ENCODE peak calls at places on chromosomes 3 and 15, in ten cellular contexts. One of them, this sample, is unnamed.

GRCh38 chr3:74332165-74332564 is 282.3 kb downstream of the CNTN3 start:
- DNase-seq in GM13977: no peak
- DNase-seq in breast epithelium: no peak
- DNase-seq in neural crest cell: no peak
- DNase-seq in upper lobe of right lung: no peak
- DNase-seq in WERI-Rb-1: no peak
- DNase-seq in Panc1: no peak
- DNase-seq in A673: no peak
- DNase-seq in activated CD8-positive, alpha-beta T cell treated with anti-CD3 and anti-CD28 coated beads for 36 hours: no peak
- DNase-seq in coronary artery: no peak
- DNase-seq in this sample: no peak

GRCh38 chr3:133292251-133292650 is 107.6 kb upstream of the BFSP2 start:
- DNase-seq in activated CD8-positive, alpha-beta T cell treated with anti-CD3 and anti-CD28 coated beads for 36 hours: no peak
- DNase-seq in breast epithelium: no peak
- DNase-seq in A673: no peak
- DNase-seq in GM13977: no peak
- DNase-seq in upper lobe of right lung: no peak
- DNase-seq in WERI-Rb-1: no peak
- DNase-seq in coronary artery: no peak
- DNase-seq in neural crest cell: no peak
- DNase-seq in Panc1: no peak
- DNase-seq in this sample: no peak

GRCh38 chr3:49173116-49173791 is 1.9 kb downstream of the KLHDC8B start:
- DNase-seq in neural crest cell: peak
- DNase-seq in GM13977: no peak
- DNase-seq in A673: peak
- DNase-seq in WERI-Rb-1: peak
- DNase-seq in upper lobe of right lung: no peak
- DNase-seq in breast epithelium: no peak
- DNase-seq in activated CD8-positive, alpha-beta T cell treated with anti-CD3 and anti-CD28 coated beads for 36 hours: no peak
- DNase-seq in coronary artery: no peak
- DNase-seq in Panc1: no peak
- DNase-seq in this sample: no peak

GRCh38 chr3:111666041-111666735 is 71.0 kb upstream of the ZBED2 start:
- DNase-seq in breast epithelium: no peak
- DNase-seq in WERI-Rb-1: no peak
- DNase-seq in A673: no peak
- DNase-seq in Panc1: no peak
- DNase-seq in activated CD8-positive, alpha-beta T cell treated with anti-CD3 and anti-CD28 coated beads for 36 hours: no peak
- DNase-seq in coronary artery: no peak
- DNase-seq in neural crest cell: no peak
- DNase-seq in upper lobe of right lung: no peak
- DNase-seq in GM13977: no peak
- DNase-seq in this sample: no peak

GRCh38 chr3:127034195-127034989 is 51.5 kb downstream of the PLXNA1 start:
- DNase-seq in Panc1: no peak
- DNase-seq in coronary artery: no peak
- DNase-seq in activated CD8-positive, alpha-beta T cell treated with anti-CD3 and anti-CD28 coated beads for 36 hours: no peak
- DNase-seq in WERI-Rb-1: no peak
- DNase-seq in neural crest cell: no peak
- DNase-seq in A673: no peak
- DNase-seq in GM13977: no peak
- DNase-seq in breast epithelium: no peak
- DNase-seq in upper lobe of right lung: no peak
- DNase-seq in this sample: no peak

GRCh38 chr3:123319760-123320159 is 118.0 kb downstream of the SEC22A start:
- DNase-seq in GM13977: no peak
- DNase-seq in neural crest cell: peak
- DNase-seq in upper lobe of right lung: no peak
- DNase-seq in Panc1: no peak
- DNase-seq in A673: no peak
- DNase-seq in coronary artery: no peak
- DNase-seq in WERI-Rb-1: peak
- DNase-seq in breast epithelium: no peak
- DNase-seq in activated CD8-positive, alpha-beta T cell treated with anti-CD3 and anti-CD28 coated beads for 36 hours: no peak
- DNase-seq in this sample: no peak

GRCh38 chr3:47716656-47717055 is 65.0 kb downstream of the SMARCC1 start:
- DNase-seq in neural crest cell: no peak
- DNase-seq in coronary artery: no peak
- DNase-seq in activated CD8-positive, alpha-beta T cell treated with anti-CD3 and anti-CD28 coated beads for 36 hours: no peak
- DNase-seq in WERI-Rb-1: no peak
- DNase-seq in GM13977: no peak
- DNase-seq in breast epithelium: no peak
- DNase-seq in A673: no peak
- DNase-seq in upper lobe of right lung: no peak
- DNase-seq in Panc1: no peak
- DNase-seq in this sample: no peak

GRCh38 chr15:89749526-89749925 is 1.5 kb downstream of the MESP1 start:
- DNase-seq in Panc1: no peak
- DNase-seq in A673: no peak
- DNase-seq in activated CD8-positive, alpha-beta T cell treated with anti-CD3 and anti-CD28 coated beads for 36 hours: no peak
- DNase-seq in coronary artery: no peak
- DNase-seq in breast epithelium: no peak
- DNase-seq in neural crest cell: no peak
- DNase-seq in GM13977: no peak
- DNase-seq in upper lobe of right lung: no peak
- DNase-seq in WERI-Rb-1: no peak
- DNase-seq in this sample: no peak

GRCh38 chr15:67834593-67835348 is 5.1 kb downstream of the RNU6-1 start:
- DNase-seq in breast epithelium: no peak
- DNase-seq in WERI-Rb-1: no peak
- DNase-seq in A673: no peak
- DNase-seq in Panc1: no peak
- DNase-seq in upper lobe of right lung: no peak
- DNase-seq in coronary artery: no peak
- DNase-seq in GM13977: peak
- DNase-seq in activated CD8-positive, alpha-beta T cell treated with anti-CD3 and anti-CD28 coated beads for 36 hours: no peak
- DNase-seq in neural crest cell: no peak
- DNase-seq in this sample: no peak

GRCh38 chr3:114669614-114670013 is 375.8 kb downstream of the TIGIT start:
- DNase-seq in upper lobe of right lung: no peak
- DNase-seq in WERI-Rb-1: no peak
- DNase-seq in Panc1: no peak
- DNase-seq in breast epithelium: no peak
- DNase-seq in activated CD8-positive, alpha-beta T cell treated with anti-CD3 and anti-CD28 coated beads for 36 hours: no peak
- DNase-seq in GM13977: no peak
- DNase-seq in A673: no peak
- DNase-seq in neural crest cell: no peak
- DNase-seq in coronary artery: no peak
- DNase-seq in this sample: no peak

GRCh38 chr3:117409701-117410459 is 700.3 kb downstream of the TUSC7 start:
- DNase-seq in WERI-Rb-1: no peak
- DNase-seq in A673: no peak
- DNase-seq in breast epithelium: no peak
- DNase-seq in activated CD8-positive, alpha-beta T cell treated with anti-CD3 and anti-CD28 coated beads for 36 hours: no peak
- DNase-seq in Panc1: no peak
- DNase-seq in GM13977: no peak
- DNase-seq in upper lobe of right lung: no peak
- DNase-seq in neural crest cell: no peak
- DNase-seq in coronary artery: no peak
- DNase-seq in this sample: no peak

GRCh38 chr3:184993394-184993793 is 159.5 kb downstream of the C3orf70 start:
- DNase-seq in Panc1: no peak
- DNase-seq in A673: no peak
- DNase-seq in WERI-Rb-1: no peak
- DNase-seq in upper lobe of right lung: no peak
- DNase-seq in breast epithelium: no peak
- DNase-seq in coronary artery: no peak
- DNase-seq in GM13977: no peak
- DNase-seq in neural crest cell: no peak
- DNase-seq in activated CD8-positive, alpha-beta T cell treated with anti-CD3 and anti-CD28 coated beads for 36 hours: no peak
- DNase-seq in this sample: no peak

GRCh38 chr15:80503319-80503952 is 99.3 kb downstream of the ARNT2 start:
- DNase-seq in breast epithelium: no peak
- DNase-seq in A673: no peak
- DNase-seq in upper lobe of right lung: no peak
- DNase-seq in Panc1: no peak
- DNase-seq in neural crest cell: no peak
- DNase-seq in WERI-Rb-1: no peak
- DNase-seq in GM13977: no peak
- DNase-seq in activated CD8-positive, alpha-beta T cell treated with anti-CD3 and anti-CD28 coated beads for 36 hours: no peak
- DNase-seq in coronary artery: no peak
- DNase-seq in this sample: no peak

GRCh38 chr15:98221144-98221543 is 260.6 kb downstream of the ARRDC4 start:
- DNase-seq in A673: no peak
- DNase-seq in activated CD8-positive, alpha-beta T cell treated with anti-CD3 and anti-CD28 coated beads for 36 hours: no peak
- DNase-seq in WERI-Rb-1: no peak
- DNase-seq in coronary artery: no peak
- DNase-seq in neural crest cell: no peak
- DNase-seq in GM13977: no peak
- DNase-seq in breast epithelium: no peak
- DNase-seq in upper lobe of right lung: no peak
- DNase-seq in Panc1: no peak
- DNase-seq in this sample: no peak

GRCh38 chr15:98231696-98232440 is 271.4 kb downstream of the ARRDC4 start:
- DNase-seq in Panc1: no peak
- DNase-seq in WERI-Rb-1: no peak
- DNase-seq in neural crest cell: no peak
- DNase-seq in coronary artery: no peak
- DNase-seq in breast epithelium: no peak
- DNase-seq in activated CD8-positive, alpha-beta T cell treated with anti-CD3 and anti-CD28 coated beads for 36 hours: no peak
- DNase-seq in upper lobe of right lung: no peak
- DNase-seq in GM13977: no peak
- DNase-seq in A673: no peak
- DNase-seq in this sample: no peak

GRCh38 chr15:98221577-98221976 is 261.1 kb downstream of the ARRDC4 start:
- DNase-seq in GM13977: no peak
- DNase-seq in WERI-Rb-1: no peak
- DNase-seq in coronary artery: no peak
- DNase-seq in activated CD8-positive, alpha-beta T cell treated with anti-CD3 and anti-CD28 coated beads for 36 hours: no peak
- DNase-seq in A673: no peak
- DNase-seq in breast epithelium: no peak
- DNase-seq in upper lobe of right lung: no peak
- DNase-seq in Panc1: no peak
- DNase-seq in neural crest cell: no peak
- DNase-seq in this sample: no peak

GRCh38 chr15:98226578-98226977 is 266.1 kb downstream of the ARRDC4 start:
- DNase-seq in GM13977: no peak
- DNase-seq in neural crest cell: no peak
- DNase-seq in Panc1: no peak
- DNase-seq in A673: no peak
- DNase-seq in activated CD8-positive, alpha-beta T cell treated with anti-CD3 and anti-CD28 coated beads for 36 hours: no peak
- DNase-seq in breast epithelium: no peak
- DNase-seq in WERI-Rb-1: no peak
- DNase-seq in upper lobe of right lung: no peak
- DNase-seq in coronary artery: no peak
- DNase-seq in this sample: no peak

GRCh38 chr15:98226149-98226548 is 265.6 kb downstream of the ARRDC4 start:
- DNase-seq in WERI-Rb-1: no peak
- DNase-seq in coronary artery: no peak
- DNase-seq in A673: no peak
- DNase-seq in GM13977: no peak
- DNase-seq in Panc1: no peak
- DNase-seq in activated CD8-positive, alpha-beta T cell treated with anti-CD3 and anti-CD28 coated beads for 36 hours: no peak
- DNase-seq in upper lobe of right lung: no peak
- DNase-seq in neural crest cell: no peak
- DNase-seq in breast epithelium: no peak
- DNase-seq in this sample: no peak
- TF ChIP-seq CTCF in WERI-Rb-1: no peak
- TF ChIP-seq CTCF in coronary artery: no peak
- TF ChIP-seq CTCF in A673: no peak
- TF ChIP-seq CTCF in GM13977: no peak
- TF ChIP-seq CTCF in Panc1: no peak
- TF ChIP-seq CTCF in activated CD8-positive, alpha-beta T cell treated with anti-CD3 and anti-CD28 coated beads for 36 hours: no peak
- TF ChIP-seq CTCF in upper lobe of right lung: no peak
- TF ChIP-seq CTCF in neural crest cell: no peak
- TF ChIP-seq CTCF in breast epithelium: no peak
- TF ChIP-seq CTCF in this sample: no peak

GRCh38 chr3:134453631-134454030 is 32.2 kb downstream of the ANAPC13 start:
- DNase-seq in activated CD8-positive, alpha-beta T cell treated with anti-CD3 and anti-CD28 coated beads for 36 hours: no peak
- DNase-seq in breast epithelium: no peak
- DNase-seq in neural crest cell: no peak
- DNase-seq in WERI-Rb-1: peak
- DNase-seq in GM13977: no peak
- DNase-seq in upper lobe of right lung: no peak
- DNase-seq in A673: peak
- DNase-seq in coronary artery: no peak
- DNase-seq in Panc1: no peak
- DNase-seq in this sample: no peak
- TF ChIP-seq CTCF in activated CD8-positive, alpha-beta T cell treated with anti-CD3 and anti-CD28 coated beads for 36 hours: no peak
- TF ChIP-seq CTCF in breast epithelium: no peak
- TF ChIP-seq CTCF in neural crest cell: no peak
- TF ChIP-seq CTCF in WERI-Rb-1: peak
- TF ChIP-seq CTCF in GM13977: no peak
- TF ChIP-seq CTCF in upper lobe of right lung: no peak
- TF ChIP-seq CTCF in A673: peak
- TF ChIP-seq CTCF in coronary artery: no peak
- TF ChIP-seq CTCF in Panc1: no peak
- TF ChIP-seq CTCF in this sample: no peak

GRCh38 chr3:46564190-46565112 is 1.7 kb downstream of the LRRC2 start:
- DNase-seq in Panc1: no peak
- DNase-seq in breast epithelium: no peak
- DNase-seq in WERI-Rb-1: no peak
- DNase-seq in coronary artery: no peak
- DNase-seq in A673: no peak
- DNase-seq in neural crest cell: no peak
- DNase-seq in GM13977: no peak
- DNase-seq in activated CD8-positive, alpha-beta T cell treated with anti-CD3 and anti-CD28 coated beads for 36 hours: no peak
- DNase-seq in upper lobe of right lung: no peak
- DNase-seq in this sample: no peak

GRCh38 chr3:46561951-46562350 is 4.2 kb downstream of the LRRC2 start:
- DNase-seq in WERI-Rb-1: no peak
- DNase-seq in A673: no peak
- DNase-seq in breast epithelium: no peak
- DNase-seq in upper lobe of right lung: no peak
- DNase-seq in neural crest cell: no peak
- DNase-seq in Panc1: no peak
- DNase-seq in GM13977: no peak
- DNase-seq in activated CD8-positive, alpha-beta T cell treated with anti-CD3 and anti-CD28 coated beads for 36 hours: no peak
- DNase-seq in coronary artery: no peak
- DNase-seq in this sample: no peak

GRCh38 chr3:46566040-46566631 is at the start of gene LRRC2:
- DNase-seq in neural crest cell: no peak
- DNase-seq in upper lobe of right lung: peak
- DNase-seq in Panc1: no peak
- DNase-seq in breast epithelium: no peak
- DNase-seq in GM13977: no peak
- DNase-seq in activated CD8-positive, alpha-beta T cell treated with anti-CD3 and anti-CD28 coated beads for 36 hours: peak
- DNase-seq in WERI-Rb-1: peak
- DNase-seq in A673: peak
- DNase-seq in coronary artery: no peak
- DNase-seq in this sample: no peak

GRCh38 chr3:46565113-46565490 is 1.0 kb downstream of the LRRC2 start:
- DNase-seq in coronary artery: no peak
- DNase-seq in WERI-Rb-1: peak
- DNase-seq in neural crest cell: no peak
- DNase-seq in breast epithelium: no peak
- DNase-seq in Panc1: no peak
- DNase-seq in activated CD8-positive, alpha-beta T cell treated with anti-CD3 and anti-CD28 coated beads for 36 hours: no peak
- DNase-seq in GM13977: no peak
- DNase-seq in upper lobe of right lung: no peak
- DNase-seq in A673: no peak
- DNase-seq in this sample: no peak

GRCh38 chr3:46565607-46566039 is 479 bp downstream of the LRRC2 start:
- DNase-seq in GM13977: no peak
- DNase-seq in coronary artery: no peak
- DNase-seq in A673: no peak
- DNase-seq in Panc1: no peak
- DNase-seq in WERI-Rb-1: peak
- DNase-seq in activated CD8-positive, alpha-beta T cell treated with anti-CD3 and anti-CD28 coated beads for 36 hours: no peak
- DNase-seq in upper lobe of right lung: no peak
- DNase-seq in breast epithelium: no peak
- DNase-seq in neural crest cell: peak
- DNase-seq in this sample: no peak
- TF ChIP-seq CTCF in GM13977: no peak
- TF ChIP-seq CTCF in coronary artery: no peak
- TF ChIP-seq CTCF in A673: no peak
- TF ChIP-seq CTCF in Panc1: no peak
- TF ChIP-seq CTCF in WERI-Rb-1: peak
- TF ChIP-seq CTCF in activated CD8-positive, alpha-beta T cell treated with anti-CD3 and anti-CD28 coated beads for 36 hours: no peak
- TF ChIP-seq CTCF in upper lobe of right lung: no peak
- TF ChIP-seq CTCF in breast epithelium: no peak
- TF ChIP-seq CTCF in neural crest cell: no peak
- TF ChIP-seq CTCF in this sample: no peak

GRCh38 chr15:99404454-99404853 is 153.2 kb downstream of the LRRC28 start:
- DNase-seq in breast epithelium: no peak
- DNase-seq in Panc1: no peak
- DNase-seq in neural crest cell: no peak
- DNase-seq in WERI-Rb-1: no peak
- DNase-seq in coronary artery: no peak
- DNase-seq in upper lobe of right lung: no peak
- DNase-seq in GM13977: no peak
- DNase-seq in A673: peak
- DNase-seq in activated CD8-positive, alpha-beta T cell treated with anti-CD3 and anti-CD28 coated beads for 36 hours: no peak
- DNase-seq in this sample: no peak
- TF ChIP-seq CTCF in breast epithelium: no peak
- TF ChIP-seq CTCF in Panc1: no peak
- TF ChIP-seq CTCF in neural crest cell: no peak
- TF ChIP-seq CTCF in WERI-Rb-1: no peak
- TF ChIP-seq CTCF in coronary artery: no peak
- TF ChIP-seq CTCF in upper lobe of right lung: no peak
- TF ChIP-seq CTCF in GM13977: no peak
- TF ChIP-seq CTCF in A673: no peak
- TF ChIP-seq CTCF in activated CD8-positive, alpha-beta T cell treated with anti-CD3 and anti-CD28 coated beads for 36 hours: no peak
- TF ChIP-seq CTCF in this sample: no peak

This sample was measured in GM20000.